ENCODE peak calls at places on chromosomes 1 and 21, in nine cellular contexts. T, Y, J, A, F, D, E, R and P are unnamed samples.

GRCh38 chr21:42971897-42972275 is 2.5 kb upstream of the PKNOX1 start:
- DNase-seq in T (no peak), Y (no peak), J (no peak), A (no peak), F (no peak), D (no peak), E (no peak), R (no peak), P (no peak)

GRCh38 chr1:103144681-103145080 is 36.4 kb upstream of the COL11A1 start:
- DNase-seq in T (no peak), Y (no peak), J (peak), A (no peak), F (no peak), D (no peak), E (no peak), R (no peak), P (no peak)

GRCh38 chr21:45302082-45303061 is 14.7 kb upstream of the POFUT2 start:
- DNase-seq in T (no peak), Y (no peak), J (no peak), A (no peak), F (peak), D (peak), E (peak), R (no peak), P (peak)

GRCh38 chr1:164380893-164381292 is 178.1 kb upstream of the PBX1 start:
- DNase-seq in T (no peak), Y (no peak), J (peak), A (no peak), F (no peak), D (no peak), E (peak), R (no peak), P (no peak)

GRCh38 chr1:29455781-29456180 is 219.5 kb downstream of the PTPRU start:
- DNase-seq in T (no peak), Y (no peak), J (no peak), A (no peak), F (no peak), D (no peak), E (no peak), R (no peak), P (no peak)

GRCh38 chr21:36773111-36773510 is 74.2 kb downstream of the SIM2 start:
- DNase-seq in T (no peak), Y (peak), J (peak), A (peak), F (peak), D (peak), E (peak), R (peak), P (no peak)

GRCh38 chr1:205805082-205805711 is 7.8 kb downstream of the SLC41A1 start:
- DNase-seq in T (no peak), Y (peak), J (peak), A (no peak), F (no peak), D (no peak), E (no peak), R (no peak), P (no peak)

GRCh38 chr1:225817611-225818061 is 7.7 kb downstream of the EPHX1 start:
- DNase-seq in T (no peak), Y (peak), J (peak), A (peak), F (peak), D (peak), E (peak), R (peak), P (no peak)

GRCh38 chr1:31588751-31589515 is 12.6 kb downstream of the TINAGL1 start:
- DNase-seq in T (peak), Y (no peak), J (peak), A (no peak), F (peak), D (peak), E (no peak), R (no peak), P (no peak)

GRCh38 chr1:40664791-40665190 is 691 bp downstream of the RIMS3 start:
- DNase-seq in T (no peak), Y (no peak), J (no peak), A (no peak), F (no peak), D (no peak), E (no peak), R (no peak), P (no peak)

GRCh38 chr1:40663324-40664166 is 1.9 kb downstream of the RIMS3 start:
- DNase-seq in T (no peak), Y (no peak), J (no peak), A (no peak), F (no peak), D (no peak), E (no peak), R (no peak), P (no peak)

GRCh38 chr1:40662864-40663263 is 2.6 kb downstream of the RIMS3 start:
- DNase-seq in T (no peak), Y (peak), J (peak), A (no peak), F (no peak), D (no peak), E (no peak), R (no peak), P (no peak)

GRCh38 chr1:40664167-40664537 is 1.3 kb downstream of the RIMS3 start:
- DNase-seq in T (no peak), Y (no peak), J (no peak), A (no peak), F (no peak), D (no peak), E (no peak), R (no peak), P (no peak)

DNA sequence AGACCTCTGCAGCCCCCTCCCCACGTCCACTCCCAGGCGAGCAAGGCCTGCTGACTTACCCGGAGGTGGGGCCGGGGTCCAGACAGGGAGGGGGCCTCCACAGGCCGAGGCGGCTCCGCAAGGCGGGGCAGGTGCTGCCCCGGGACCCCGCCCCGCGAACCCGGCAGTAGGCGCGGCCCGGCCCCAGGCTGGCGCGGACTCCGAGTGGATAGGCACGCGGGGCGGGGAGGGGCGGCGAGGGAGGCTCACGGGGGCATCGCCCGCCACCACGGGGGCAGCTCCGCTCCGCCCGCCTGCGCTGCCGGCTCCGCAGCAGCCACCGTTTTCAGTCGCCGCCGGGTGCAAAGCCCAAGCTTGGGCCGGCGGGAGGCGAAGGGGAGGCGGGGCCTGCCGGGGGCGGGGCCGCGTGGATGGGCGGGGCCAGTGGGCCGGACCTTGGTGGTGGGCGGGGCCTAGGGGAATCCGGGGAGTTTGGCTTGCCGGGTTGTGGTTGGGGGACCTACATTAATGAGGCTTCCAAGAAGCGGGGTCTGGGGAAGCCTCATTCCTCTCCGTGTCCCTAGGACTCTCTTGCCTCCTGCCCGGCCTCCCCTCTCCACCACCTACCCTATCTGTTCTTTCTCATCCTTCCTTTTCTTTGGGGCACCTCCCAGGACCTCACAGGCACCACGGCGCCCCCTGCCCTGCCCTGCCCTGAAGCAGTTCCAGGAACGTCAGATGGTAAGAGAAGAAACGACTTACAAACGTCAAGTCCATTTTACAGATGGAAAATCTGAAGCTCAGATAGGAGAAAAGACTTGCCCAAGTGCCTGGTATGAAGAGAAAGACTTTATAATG is at the start of gene RIMS3:
- DNase-seq in T (peak), Y (peak), J (peak), A (peak), F (peak), D (peak), E (peak), R (peak), P (peak)
- TF ChIP-seq CTCF in T (peak), Y (no peak), J (no peak), A (no peak), F (no peak), D (no peak), E (no peak), R (peak), P (no peak)

DNA sequence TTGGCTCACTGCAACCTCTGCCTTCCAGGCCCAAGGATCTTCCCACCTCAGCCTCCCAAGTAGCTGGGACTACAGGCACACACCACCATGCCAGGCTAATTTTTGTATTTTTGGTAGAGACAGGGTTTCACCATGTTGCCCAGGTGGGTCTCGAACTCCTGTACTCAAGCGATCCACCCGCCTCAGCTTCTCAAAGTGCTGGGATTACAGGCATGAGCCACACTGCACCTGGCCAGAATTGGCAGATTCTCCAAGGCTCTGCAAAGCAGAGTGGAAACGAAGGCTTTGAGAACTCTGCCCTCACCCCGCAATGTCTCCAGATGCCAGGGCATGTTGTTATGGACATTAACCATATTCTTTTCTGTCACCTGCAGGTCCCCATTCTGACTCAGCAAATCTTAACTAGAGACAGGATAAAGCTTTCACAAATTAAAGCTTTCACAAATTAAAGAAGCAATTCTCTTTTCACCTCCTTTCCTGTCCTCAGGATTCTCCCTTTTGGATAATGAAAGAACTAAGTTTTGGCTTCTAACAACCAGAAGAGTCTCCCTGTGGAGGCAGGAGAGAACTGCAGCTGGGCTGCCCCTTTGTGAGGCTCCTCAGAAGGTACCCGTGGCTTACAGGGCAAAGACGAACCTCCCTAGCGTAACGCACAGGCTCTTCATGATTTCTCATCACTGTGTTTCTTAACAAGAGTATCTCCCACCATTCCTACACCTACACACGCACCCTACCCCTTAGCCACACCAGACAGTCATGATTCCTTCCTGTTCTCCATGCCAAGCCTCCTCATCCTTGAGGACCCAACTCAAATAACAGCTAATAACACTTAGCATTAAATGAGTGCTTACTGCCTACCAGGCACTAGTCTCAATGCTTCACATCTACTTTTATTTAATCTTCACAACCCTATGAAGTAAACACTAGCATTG is 29.8 kb downstream of the GPA33 start:
- DNase-seq in T (peak), Y (peak), J (no peak), A (no peak), F (no peak), D (no peak), E (no peak), R (peak), P (no peak)
- TF ChIP-seq CTCF in T (peak), Y (peak), J (peak), A (no peak), F (no peak), D (no peak), E (peak), R (no peak), P (no peak)

GRCh38 chr21:15976807-15977206 is 247.0 kb downstream of the USP25 start:
- DNase-seq in T (peak), Y (no peak), J (no peak), A (no peak), F (no peak), D (no peak), E (peak), R (peak), P (no peak)
- TF ChIP-seq CTCF in T (peak), Y (peak), J (peak), A (no peak), F (no peak), D (peak), E (peak), R (peak), P (no peak)

DNA sequence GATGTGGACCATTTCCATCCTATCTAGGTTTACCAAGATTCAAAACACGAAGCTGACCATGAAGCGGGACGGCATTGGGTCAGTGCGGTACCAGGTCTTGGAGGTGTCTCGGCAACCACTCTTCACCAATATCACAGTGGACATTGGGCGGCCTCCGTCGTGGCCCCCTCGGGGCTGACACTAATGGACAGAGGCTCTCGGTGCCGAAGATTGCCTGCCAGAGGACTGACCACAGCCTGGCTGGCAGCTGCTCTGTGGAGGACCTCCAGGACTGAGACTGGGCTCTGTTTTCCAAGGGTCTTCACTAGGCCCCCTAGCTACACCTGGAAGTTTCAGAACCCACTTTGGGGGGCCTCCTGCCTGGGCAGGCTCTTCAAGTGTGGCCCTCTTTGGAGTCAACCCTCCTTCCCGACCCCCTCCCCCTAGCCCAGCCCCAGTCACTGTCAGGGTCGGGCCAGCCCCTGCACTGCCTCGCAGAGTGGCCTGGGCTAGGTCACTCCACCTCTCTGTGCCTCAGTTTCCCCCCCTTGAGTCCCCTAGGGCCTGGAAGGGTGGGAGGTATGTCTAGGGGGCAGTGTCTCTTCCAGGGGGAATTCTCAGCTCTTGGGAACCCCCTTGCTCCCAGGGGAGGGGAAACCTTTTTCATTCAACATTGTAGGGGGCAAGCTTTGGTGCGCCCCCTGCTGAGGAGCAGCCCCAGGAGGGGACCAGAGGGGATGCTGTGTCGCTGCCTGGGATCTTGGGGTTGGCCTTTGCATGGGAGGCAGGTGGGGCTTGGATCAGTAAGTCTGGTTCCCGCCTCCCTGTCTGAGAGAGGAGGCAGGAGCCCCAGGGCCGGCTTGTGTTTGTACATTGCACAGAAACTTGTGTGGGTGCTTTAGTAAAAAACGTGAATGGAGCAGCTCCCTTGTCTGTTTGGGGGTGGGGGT is 864 bp upstream of the CCDC24 start:
- DNase-seq in T (no peak), Y (peak), J (peak), A (no peak), F (no peak), D (no peak), E (no peak), R (no peak), P (no peak)
- TF ChIP-seq CTCF in T (no peak), Y (no peak), J (peak), A (no peak), F (no peak), D (no peak), E (peak), R (peak), P (no peak)

DNA sequence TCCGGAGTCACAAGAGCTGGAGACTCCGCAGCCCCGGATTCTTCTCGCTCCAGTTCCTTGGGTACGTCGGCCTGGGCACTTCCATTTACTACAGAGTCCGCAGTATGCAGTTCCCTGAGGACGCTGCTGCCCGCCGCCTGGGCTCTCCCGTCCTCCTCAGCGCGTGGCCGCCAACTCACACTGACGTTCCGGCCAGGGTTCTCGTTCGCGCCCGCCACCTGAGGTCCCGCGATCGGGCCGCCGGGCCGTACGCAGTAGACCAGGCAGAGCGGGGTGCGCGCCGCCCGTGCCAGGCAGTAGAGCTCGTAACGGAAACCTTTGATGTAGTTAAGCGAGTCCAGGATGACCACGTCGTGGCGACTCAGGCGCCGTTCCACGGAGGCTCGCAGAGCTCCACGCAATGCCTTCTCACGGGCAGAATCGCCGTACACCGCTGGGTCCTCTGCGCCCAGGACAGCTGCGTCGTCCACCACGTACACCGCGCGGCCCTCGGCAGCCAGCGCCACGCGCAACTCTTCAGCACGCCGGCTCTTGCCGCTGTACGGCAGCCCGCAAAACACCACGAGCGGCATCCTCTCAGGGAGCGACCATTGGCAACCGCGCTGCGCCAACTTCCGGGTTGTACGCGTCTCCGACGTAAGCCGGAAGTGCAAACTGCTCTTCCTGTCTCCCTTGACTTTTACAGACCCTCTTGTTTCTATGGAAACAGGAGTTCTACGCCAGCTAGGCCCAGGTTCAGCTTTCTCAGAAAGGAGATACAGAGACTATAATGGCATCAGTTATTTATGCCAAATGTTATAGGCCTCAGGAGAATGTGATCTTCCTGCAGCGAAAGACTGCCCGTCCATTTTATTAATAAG is at the start of gene KTI12:
- DNase-seq in T (peak), Y (peak), J (peak), A (peak), F (peak), D (peak), E (peak), R (peak), P (peak)
- TF ChIP-seq CTCF in T (no peak), Y (no peak), J (no peak), A (no peak), F (no peak), D (no peak), E (no peak), R (no peak), P (no peak)

GRCh38 chr1:53267761-53268160 is 29.4 kb upstream of the MAGOH start:
- DNase-seq in T (no peak), Y (no peak), J (no peak), A (no peak), F (no peak), D (no peak), E (no peak), R (no peak), P (no peak)

GRCh38 chr1:53264048-53264447 is 25.7 kb upstream of the MAGOH start:
- DNase-seq in T (no peak), Y (no peak), J (no peak), A (no peak), F (no peak), D (no peak), E (no peak), R (no peak), P (no peak)

GRCh38 chr1:53262000-53262399 is 23.7 kb upstream of the MAGOH start:
- DNase-seq in T (no peak), Y (no peak), J (no peak), A (no peak), F (no peak), D (no peak), E (no peak), R (no peak), P (no peak)

GRCh38 chr1:53265581-53265980 is 27.3 kb upstream of the MAGOH start:
- DNase-seq in T (no peak), Y (no peak), J (no peak), A (no peak), F (no peak), D (no peak), E (no peak), R (no peak), P (no peak)

GRCh38 chr1:53266038-53266437 is 27.7 kb upstream of the MAGOH start:
- DNase-seq in T (peak), Y (peak), J (no peak), A (no peak), F (no peak), D (no peak), E (no peak), R (no peak), P (no peak)
- TF ChIP-seq CTCF in T (peak), Y (peak), J (no peak), A (no peak), F (no peak), D (peak), E (peak), R (peak), P (no peak)

GRCh38 chr1:192993426-192994085 is 65.6 kb downstream of the UCHL5 start:
- DNase-seq in T (no peak), Y (peak), J (peak), A (no peak), F (no peak), D (no peak), E (peak), R (no peak), P (no peak)

GRCh38 chr1:192994141-192994540 is 65.0 kb downstream of the UCHL5 start:
- DNase-seq in T (no peak), Y (no peak), J (no peak), A (no peak), F (no peak), D (no peak), E (no peak), R (no peak), P (no peak)

DNA sequence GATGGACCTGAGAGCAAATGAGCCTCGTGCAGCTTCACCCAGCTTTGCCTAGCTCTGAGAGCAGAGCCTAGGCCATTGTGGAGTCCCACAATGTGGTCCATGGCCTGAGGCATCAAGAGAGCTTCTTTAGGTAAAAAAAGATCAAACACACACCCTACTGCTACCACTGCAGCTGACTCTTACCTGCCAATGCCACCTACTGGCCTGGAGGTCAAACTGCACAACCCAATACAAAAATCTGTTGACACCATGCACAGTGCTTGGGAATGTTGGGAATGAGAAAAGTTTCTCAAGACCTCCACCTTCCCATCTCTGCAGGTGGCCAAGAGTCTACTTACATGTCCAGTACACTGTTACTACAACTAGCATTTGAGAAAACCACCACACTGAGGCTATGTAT is 60.6 kb downstream of the UCHL5 start:
- DNase-seq in T (no peak), Y (peak), J (no peak), A (no peak), F (no peak), D (no peak), E (no peak), R (peak), P (no peak)
- TF ChIP-seq CTCF in T (peak), Y (peak), J (peak), A (no peak), F (no peak), D (peak), E (peak), R (no peak), P (no peak)

GRCh38 chr1:248841702-248842395 is 3.8 kb downstream of the ZNF672 start:
- DNase-seq in T (peak), Y (peak), J (peak), A (no peak), F (no peak), D (peak), E (peak), R (peak), P (peak)
- TF ChIP-seq CTCF in T (peak), Y (peak), J (peak), A (peak), F (no peak), D (peak), E (peak), R (peak), P (peak)